ENCODE peak calls at places on chromosomes 7 and 10, in ten cellular contexts. One of them, this sample, is unnamed.
A peak's percentile ranks its signal among the peaks of the same experiment; 100 is the strongest.

GRCh38 chr10:132898391-132899053 is 43.8 kb downstream of the CFAP46 start:
- DNase-seq in A673: no peak
- DNase-seq in AG04450: no peak
- DNase-seq in HCT116: no peak
- DNase-seq in IMR-90: no peak
- DNase-seq in pancreas: no peak
- DNase-seq in sigmoid colon: peak; percentile 59
- DNase-seq in left ventricle myocardium inferior: no peak
- DNase-seq in transverse colon: no peak
- DNase-seq in cardiac muscle cell: no peak
- DNase-seq in this sample: no peak

GRCh38 chr7:51306761-51307160 is 9.8 kb downstream of the COBL start:
- DNase-seq in left ventricle myocardium inferior: no peak
- DNase-seq in pancreas: no peak
- DNase-seq in IMR-90: no peak
- DNase-seq in sigmoid colon: no peak
- DNase-seq in A673: no peak
- DNase-seq in transverse colon: no peak
- DNase-seq in cardiac muscle cell: no peak
- DNase-seq in AG04450: no peak
- DNase-seq in HCT116: no peak
- DNase-seq in this sample: no peak

GRCh38 chr7:28037220-28038010 is 143.2 kb downstream of the JAZF1 start:
- DNase-seq in sigmoid colon: no peak
- DNase-seq in transverse colon: no peak
- DNase-seq in cardiac muscle cell: peak; percentile 91
- DNase-seq in AG04450: peak; percentile 83
- DNase-seq in left ventricle myocardium inferior: no peak
- DNase-seq in IMR-90: peak; percentile 98
- DNase-seq in pancreas: no peak
- DNase-seq in HCT116: peak; percentile 97
- DNase-seq in A673: peak; percentile 40
- DNase-seq in this sample: no peak

GRCh38 chr10:28280652-28281051 is 22.2 kb downstream of the MPP7 start:
- DNase-seq in sigmoid colon: no peak
- DNase-seq in transverse colon: no peak
- DNase-seq in IMR-90: peak; percentile 51
- DNase-seq in cardiac muscle cell: no peak
- DNase-seq in A673: no peak
- DNase-seq in AG04450: no peak
- DNase-seq in left ventricle myocardium inferior: no peak
- DNase-seq in pancreas: no peak
- DNase-seq in HCT116: no peak
- DNase-seq in this sample: no peak

GRCh38 chr7:115802415-115802814 is 228.1 kb downstream of the TFEC start:
- DNase-seq in IMR-90: no peak
- DNase-seq in pancreas: no peak
- DNase-seq in AG04450: no peak
- DNase-seq in left ventricle myocardium inferior: no peak
- DNase-seq in sigmoid colon: no peak
- DNase-seq in HCT116: no peak
- DNase-seq in cardiac muscle cell: no peak
- DNase-seq in transverse colon: no peak
- DNase-seq in A673: no peak
- DNase-seq in this sample: no peak

GRCh38 chr10:42866115-42866995 is 83.8 kb downstream of the BMS1 start:
- DNase-seq in left ventricle myocardium inferior: peak; percentile 80
- DNase-seq in transverse colon: peak; percentile 64
- DNase-seq in HCT116: peak; percentile 47
- DNase-seq in pancreas: peak; percentile 83
- DNase-seq in A673: peak; percentile 72
- DNase-seq in IMR-90: peak; percentile 64
- DNase-seq in AG04450: peak; percentile 26
- DNase-seq in sigmoid colon: peak; percentile 81
- DNase-seq in cardiac muscle cell: peak; percentile 82
- DNase-seq in this sample: peak; percentile 79

GRCh38 chr7:95180-95862 is 97.0 kb upstream of the FAM20C start:
- DNase-seq in A673: no peak
- DNase-seq in cardiac muscle cell: peak; percentile 75
- DNase-seq in IMR-90: peak; percentile 77
- DNase-seq in sigmoid colon: no peak
- DNase-seq in AG04450: peak; percentile 23
- DNase-seq in left ventricle myocardium inferior: no peak
- DNase-seq in pancreas: no peak
- DNase-seq in transverse colon: no peak
- DNase-seq in HCT116: no peak
- DNase-seq in this sample: no peak

GRCh38 chr7:17680943-17681351 is 259.3 kb downstream of the SNX13 start:
- DNase-seq in IMR-90: peak; percentile 49
- DNase-seq in sigmoid colon: no peak
- DNase-seq in AG04450: no peak
- DNase-seq in HCT116: peak; percentile 12
- DNase-seq in transverse colon: no peak
- DNase-seq in cardiac muscle cell: peak; percentile 70
- DNase-seq in A673: peak; percentile 45
- DNase-seq in pancreas: no peak
- DNase-seq in left ventricle myocardium inferior: no peak
- DNase-seq in this sample: no peak

GRCh38 chr10:100516847-100517246 is 2.8 kb downstream of the SEC31B start:
- DNase-seq in cardiac muscle cell: no peak
- DNase-seq in AG04450: no peak
- DNase-seq in A673: no peak
- DNase-seq in sigmoid colon: no peak
- DNase-seq in IMR-90: no peak
- DNase-seq in pancreas: no peak
- DNase-seq in HCT116: no peak
- DNase-seq in transverse colon: no peak
- DNase-seq in left ventricle myocardium inferior: no peak
- DNase-seq in this sample: no peak

GRCh38 chr10:100518761-100519241 is 860 bp downstream of the SEC31B start:
- DNase-seq in pancreas: peak; percentile 76
- DNase-seq in HCT116: peak; percentile 41
- DNase-seq in sigmoid colon: no peak
- DNase-seq in IMR-90: peak; percentile 70
- DNase-seq in transverse colon: peak; percentile 70
- DNase-seq in cardiac muscle cell: peak; percentile 72
- DNase-seq in A673: peak; percentile 81
- DNase-seq in left ventricle myocardium inferior: peak; percentile 30
- DNase-seq in AG04450: no peak
- DNase-seq in this sample: peak; percentile 71

GRCh38 chr10:100520811-100521210 is 1.1 kb upstream of the SEC31B start:
- DNase-seq in A673: no peak
- DNase-seq in left ventricle myocardium inferior: no peak
- DNase-seq in transverse colon: no peak
- DNase-seq in HCT116: no peak
- DNase-seq in pancreas: no peak
- DNase-seq in IMR-90: peak; percentile 77
- DNase-seq in cardiac muscle cell: peak; percentile 48
- DNase-seq in sigmoid colon: no peak
- DNase-seq in AG04450: no peak
- DNase-seq in this sample: no peak

GRCh38 chr10:100522107-100522811 is 2.6 kb upstream of the SEC31B start:
- DNase-seq in pancreas: no peak
- DNase-seq in sigmoid colon: no peak
- DNase-seq in transverse colon: no peak
- DNase-seq in IMR-90: peak; percentile 55
- DNase-seq in A673: no peak
- DNase-seq in left ventricle myocardium inferior: no peak
- DNase-seq in HCT116: no peak
- DNase-seq in cardiac muscle cell: no peak
- DNase-seq in AG04450: no peak
- DNase-seq in this sample: no peak

DNA sequence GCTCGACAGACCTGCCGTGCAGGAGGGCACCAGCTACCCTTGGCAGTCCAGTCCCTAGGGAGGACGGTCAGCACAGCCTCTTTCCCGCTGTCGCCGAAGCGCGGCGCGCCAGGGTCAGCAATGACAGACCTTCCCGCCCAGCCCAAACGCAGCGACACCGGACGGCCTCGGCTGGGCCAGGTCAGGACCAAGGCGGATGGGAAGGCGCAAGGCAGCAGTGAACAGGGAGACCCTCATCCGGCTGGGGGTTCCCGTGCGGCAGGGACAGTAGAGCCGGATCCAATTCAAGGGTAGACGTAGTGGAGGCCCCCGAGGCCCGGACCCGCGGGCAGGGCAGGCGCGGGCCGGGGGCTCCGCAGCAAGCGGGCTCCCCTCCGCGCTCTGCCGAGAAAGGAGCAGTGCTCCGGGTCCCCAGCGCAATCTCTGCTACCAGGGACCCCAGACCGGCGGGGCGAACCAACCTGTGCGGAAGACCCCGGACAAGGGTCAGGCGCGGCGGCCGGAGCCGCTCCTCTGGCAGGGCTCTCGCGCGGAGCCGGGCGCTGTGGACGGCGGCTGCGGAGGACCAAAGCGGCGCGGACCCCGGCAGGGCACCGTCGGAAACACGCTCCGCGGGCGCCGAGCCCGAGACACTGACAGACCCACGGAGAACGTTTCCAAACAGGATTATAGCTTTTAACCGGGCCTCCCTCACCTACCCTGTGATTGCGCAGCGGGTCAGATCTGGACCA is at the start of gene SEC31B:
- DNase-seq in pancreas: peak; percentile 37
- DNase-seq in transverse colon: peak; percentile 17
- DNase-seq in AG04450: no peak
- DNase-seq in HCT116: no peak
- DNase-seq in sigmoid colon: no peak
- DNase-seq in IMR-90: no peak
- DNase-seq in cardiac muscle cell: no peak
- DNase-seq in A673: no peak
- DNase-seq in left ventricle myocardium inferior: peak; percentile 53
- DNase-seq in this sample: no peak
- H3K4me3 ChIP-seq in pancreas: peak within 1 kb of the TSS; percentile 6
- H3K4me3 ChIP-seq in transverse colon: peak within 1 kb of the TSS; percentile 47
- H3K4me3 ChIP-seq in AG04450: peak within 1 kb of the TSS; percentile 40
- H3K4me3 ChIP-seq in HCT116: no peak within 1 kb of the TSS
- H3K4me3 ChIP-seq in sigmoid colon: peak within 1 kb of the TSS; percentile 61
- H3K4me3 ChIP-seq in IMR-90: peak within 1 kb of the TSS; percentile 10
- H3K4me3 ChIP-seq in cardiac muscle cell: peak within 1 kb of the TSS; percentile 28
- H3K4me3 ChIP-seq in A673: peak within 1 kb of the TSS; percentile 50
- H3K4me3 ChIP-seq in left ventricle myocardium inferior: peak within 1 kb of the TSS; percentile 79
- H3K4me3 ChIP-seq in this sample: peak within 1 kb of the TSS; percentile 53

GRCh38 chr7:97454636-97455035 is 277.2 kb upstream of the TAC1 start:
- DNase-seq in transverse colon: no peak
- DNase-seq in A673: no peak
- DNase-seq in pancreas: no peak
- DNase-seq in AG04450: no peak
- DNase-seq in left ventricle myocardium inferior: no peak
- DNase-seq in cardiac muscle cell: no peak
- DNase-seq in HCT116: no peak
- DNase-seq in sigmoid colon: no peak
- DNase-seq in IMR-90: no peak
- DNase-seq in this sample: no peak

DNA sequence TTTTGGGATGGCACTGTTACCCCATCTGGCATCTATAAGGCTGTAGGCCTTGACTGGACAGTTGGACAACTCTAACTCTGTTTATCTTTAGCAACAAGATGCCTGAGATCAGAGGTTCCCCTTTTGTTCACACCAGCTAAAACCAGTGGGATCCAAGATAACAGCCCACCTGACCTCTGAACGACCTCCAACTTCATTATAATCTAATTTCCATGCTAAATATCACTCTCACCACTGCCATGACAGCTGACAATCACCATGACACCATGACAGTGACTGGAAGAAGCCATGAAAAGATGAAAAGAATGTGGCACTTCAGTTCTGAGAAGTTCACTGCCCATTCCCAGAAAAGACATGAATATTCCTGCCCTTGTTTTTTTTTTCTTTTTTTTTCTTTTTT is 281.4 kb upstream of the TAC1 start:
- DNase-seq in cardiac muscle cell: no peak
- DNase-seq in left ventricle myocardium inferior: no peak
- DNase-seq in sigmoid colon: no peak
- DNase-seq in pancreas: no peak
- DNase-seq in transverse colon: no peak
- DNase-seq in HCT116: no peak
- DNase-seq in AG04450: no peak
- DNase-seq in A673: no peak
- DNase-seq in IMR-90: no peak
- DNase-seq in this sample: no peak
- H3K27me3 ChIP-seq in cardiac muscle cell: no peaks in the 10 kb centered on the region
- H3K27me3 ChIP-seq in left ventricle myocardium inferior: no peaks in the 10 kb centered on the region
- H3K27me3 ChIP-seq in sigmoid colon: no peaks in the 10 kb centered on the region
- H3K27me3 ChIP-seq in pancreas: no peaks in the 10 kb centered on the region
- H3K27me3 ChIP-seq in transverse colon: no peaks in the 10 kb centered on the region
- H3K27me3 ChIP-seq in HCT116: peaks cover 9% of the 10 kb centered on the region
- H3K27me3 ChIP-seq in AG04450: no peaks in the 10 kb centered on the region
- H3K27me3 ChIP-seq in A673: no peaks in the 10 kb centered on the region
- H3K27me3 ChIP-seq in IMR-90: no peaks in the 10 kb centered on the region
- H3K27me3 ChIP-seq in this sample: no peaks in the 10 kb centered on the region

DNA sequence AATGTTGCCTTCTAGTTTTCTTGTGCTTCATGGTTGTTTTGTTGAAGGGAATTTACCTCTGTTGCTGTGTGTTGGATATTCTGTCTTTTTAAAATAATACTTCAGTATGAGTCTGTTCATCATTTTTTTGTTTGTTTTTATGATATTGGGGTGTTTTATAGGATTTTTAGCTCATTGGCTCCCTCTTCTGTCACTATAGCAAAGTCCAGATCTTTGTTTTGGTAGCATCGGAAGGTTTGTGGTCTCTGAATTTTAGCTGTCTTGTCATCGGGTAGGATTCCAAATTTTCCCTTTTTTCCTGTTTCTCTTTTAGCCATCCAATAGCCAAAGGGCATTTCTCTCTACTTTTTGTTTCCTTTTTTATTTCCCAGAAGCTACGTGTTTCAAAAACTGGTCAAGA is 91.4 kb downstream of the EXOC4 start:
- DNase-seq in pancreas: no peak
- DNase-seq in AG04450: no peak
- DNase-seq in HCT116: no peak
- DNase-seq in A673: peak; percentile 17
- DNase-seq in cardiac muscle cell: peak; percentile 54
- DNase-seq in left ventricle myocardium inferior: no peak
- DNase-seq in IMR-90: peak; percentile 32
- DNase-seq in sigmoid colon: no peak
- DNase-seq in transverse colon: no peak
- DNase-seq in this sample: no peak
- TF ChIP-seq CTCF in pancreas: no peak
- TF ChIP-seq CTCF in AG04450: peak; percentile 60
- TF ChIP-seq CTCF in HCT116: peak; percentile 27
- TF ChIP-seq CTCF in A673: peak; percentile 65
- TF ChIP-seq CTCF in cardiac muscle cell: peak; percentile 59
- TF ChIP-seq CTCF in left ventricle myocardium inferior: peak; percentile 54
- TF ChIP-seq CTCF in IMR-90: peak; percentile 63
- TF ChIP-seq CTCF in sigmoid colon: no peak
- TF ChIP-seq CTCF in transverse colon: no peak
- TF ChIP-seq CTCF in this sample: peak; percentile 51

GRCh38 chr7:102044641-102044983 is 227.2 kb downstream of the CUX1 start:
- DNase-seq in cardiac muscle cell: no peak
- DNase-seq in IMR-90: no peak
- DNase-seq in A673: no peak
- DNase-seq in transverse colon: no peak
- DNase-seq in AG04450: no peak
- DNase-seq in sigmoid colon: peak; percentile 53
- DNase-seq in left ventricle myocardium inferior: no peak
- DNase-seq in HCT116: no peak
- DNase-seq in pancreas: no peak
- DNase-seq in this sample: no peak

GRCh38 chr7:102046373-102047117 is 229.1 kb downstream of the CUX1 start:
- DNase-seq in A673: no peak
- DNase-seq in pancreas: no peak
- DNase-seq in sigmoid colon: no peak
- DNase-seq in transverse colon: no peak
- DNase-seq in cardiac muscle cell: no peak
- DNase-seq in HCT116: no peak
- DNase-seq in AG04450: no peak
- DNase-seq in IMR-90: peak; percentile 25
- DNase-seq in left ventricle myocardium inferior: no peak
- DNase-seq in this sample: no peak

GRCh38 chr7:102045681-102046372 is 228.4 kb downstream of the CUX1 start:
- DNase-seq in sigmoid colon: no peak
- DNase-seq in IMR-90: no peak
- DNase-seq in HCT116: no peak
- DNase-seq in transverse colon: no peak
- DNase-seq in A673: no peak
- DNase-seq in left ventricle myocardium inferior: no peak
- DNase-seq in pancreas: no peak
- DNase-seq in cardiac muscle cell: no peak
- DNase-seq in AG04450: no peak
- DNase-seq in this sample: no peak

GRCh38 chr7:102047167-102047566 is 229.7 kb downstream of the CUX1 start:
- DNase-seq in AG04450: no peak
- DNase-seq in transverse colon: no peak
- DNase-seq in cardiac muscle cell: no peak
- DNase-seq in left ventricle myocardium inferior: no peak
- DNase-seq in A673: no peak
- DNase-seq in sigmoid colon: no peak
- DNase-seq in IMR-90: no peak
- DNase-seq in HCT116: no peak
- DNase-seq in pancreas: no peak
- DNase-seq in this sample: no peak

GRCh38 chr7:102044984-102045673 is 227.7 kb downstream of the CUX1 start:
- DNase-seq in cardiac muscle cell: peak; percentile 91
- DNase-seq in sigmoid colon: peak; percentile 79
- DNase-seq in IMR-90: peak; percentile 93
- DNase-seq in pancreas: peak; percentile 18
- DNase-seq in A673: peak; percentile 93
- DNase-seq in AG04450: peak; percentile 84
- DNase-seq in left ventricle myocardium inferior: peak; percentile 65
- DNase-seq in transverse colon: no peak
- DNase-seq in HCT116: peak; percentile 7
- DNase-seq in this sample: no peak
- H3K4me3 ChIP-seq in cardiac muscle cell: no peak overlapping the region
- H3K4me3 ChIP-seq in sigmoid colon: peak overlapping the region; percentile 39
- H3K4me3 ChIP-seq in IMR-90: no peak overlapping the region
- H3K4me3 ChIP-seq in pancreas: no peak overlapping the region
- H3K4me3 ChIP-seq in A673: peak overlapping the region; percentile 1
- H3K4me3 ChIP-seq in AG04450: peak overlapping the region; percentile 31
- H3K4me3 ChIP-seq in left ventricle myocardium inferior: peak overlapping the region; percentile 52
- H3K4me3 ChIP-seq in transverse colon: peak overlapping the region; percentile 18
- H3K4me3 ChIP-seq in HCT116: peak overlapping the region; percentile 40
- H3K4me3 ChIP-seq in this sample: peak overlapping the region; percentile 27